ENCODE peak calls at places on chromosomes 6 and 20, in eight cellular contexts. P, T, V, K, E, W, M and G are unnamed samples. For H3K4me1, the result is how much of the 10 kb centered on the place peaks cover.

GRCh38 chr6:156961282-156961892 is 184.2 kb downstream of the ARID1B start:
- DNase-seq in T (no peak), E (no peak), W (no peak), K (no peak), P (no peak), M (no peak), V (no peak), G (no peak)

GRCh38 chr6:27415898-27416297 is 27.3 kb downstream of the ZNF391 start:
- DNase-seq in P (no peak), M (no peak), W (no peak), T (no peak), V (no peak), E (no peak), K (no peak), G (no peak)

GRCh38 chr20:5504061-5504739 is 187.4 kb upstream of the PROKR2 start:
- DNase-seq in E (no peak), P (peak), W (peak), V (peak), T (peak), M (no peak), K (peak), G (peak)

GRCh38 chr6:89216411-89216810 is 747 bp downstream of the GABRR1 start:
- DNase-seq in P (no peak), K (no peak), M (no peak), W (no peak), E (no peak), T (no peak), V (no peak), G (no peak)

GRCh38 chr20:58515240-58516212 is at the start of gene APCDD1L:
- DNase-seq in T (peak), K (no peak), P (no peak), W (peak), E (no peak), V (no peak), M (no peak), G (no peak)

GRCh38 chr6:33672808-33673207 is 38.7 kb downstream of the UQCC2 start:
- DNase-seq in E (peak), T (no peak), V (peak), M (peak), P (peak), K (peak), W (no peak), G (peak)

GRCh38 chr6:44356432-44356950 is 14.0 kb downstream of the SPATS1 start:
- DNase-seq in W (no peak), P (no peak), M (no peak), E (no peak), T (no peak), V (no peak), K (no peak), G (no peak)

GRCh38 chr6:35948725-35949124 is 27.8 kb upstream of the SRPK1 start:
- DNase-seq in K (no peak), E (no peak), V (no peak), W (no peak), M (no peak), T (no peak), P (no peak), G (no peak)

GRCh38 chr20:45041464-45042337 is 59.2 kb downstream of the KCNS1 start:
- DNase-seq in K (peak), W (no peak), M (no peak), P (no peak), E (no peak), T (no peak), V (no peak), G (no peak)

GRCh38 chr6:116022841-116023380 is 37.8 kb downstream of the FRK start:
- DNase-seq in E (no peak), W (no peak), V (no peak), M (no peak), T (no peak), K (no peak), P (no peak), G (no peak)

GRCh38 chr6:89667872-89668556 is 29.5 kb upstream of the LYRM2 start:
- DNase-seq in K (no peak), V (no peak), M (no peak), P (no peak), T (no peak), W (no peak), E (no peak), G (no peak)

GRCh38 chr20:18287546-18287914 is 797 bp upstream of the ZNF133 start:
- DNase-seq in V (no peak), P (peak), W (peak), E (no peak), T (peak), M (no peak), K (no peak), G (no peak)

GRCh38 chr6:118876814-118877213 is 17.1 kb upstream of the ASF1A start:
- DNase-seq in E (no peak), T (no peak), P (no peak), W (no peak), M (no peak), V (no peak), K (no peak), G (no peak)

GRCh38 chr6:83138118-83138722 is 54.8 kb downstream of the PGM3 start:
- DNase-seq in P (no peak), V (no peak), E (no peak), M (no peak), W (no peak), K (no peak), T (no peak), G (no peak)

GRCh38 chr6:130367767-130368166 is 1.9 kb downstream of the TMEM200A start:
- DNase-seq in T (no peak), M (no peak), V (no peak), E (no peak), P (no peak), W (no peak), K (no peak), G (no peak)

GRCh38 chr20:4041748-4042411 is 26.5 kb upstream of the RNF24 start:
- DNase-seq in V (peak), W (peak), E (peak), T (peak), M (peak), P (no peak), K (peak), G (no peak)

GRCh38 chr6:5361371-5361770 is 100.1 kb downstream of the FARS2 start:
- DNase-seq in E (no peak), W (no peak), P (no peak), K (no peak), M (no peak), V (no peak), T (no peak), G (no peak)

GRCh38 chr20:44613575-44613974 is 31.2 kb downstream of the PKIG start:
- DNase-seq in W (no peak), P (no peak), E (no peak), V (no peak), T (no peak), K (no peak), M (no peak), G (no peak)

GRCh38 chr6:53873922-53874321 is 79.1 kb downstream of the LRRC1 start:
- DNase-seq in K (no peak), P (no peak), T (no peak), V (no peak), E (no peak), M (no peak), W (no peak), G (no peak)

GRCh38 chr20:16615199-16615598 is 42.0 kb upstream of the KIF16B start:
- DNase-seq in T (no peak), P (no peak), W (no peak), E (no peak), K (peak), V (peak), M (no peak), G (no peak)

GRCh38 chr20:51326241-51326819 is 216.2 kb downstream of the NFATC2 start:
- DNase-seq in P (no peak), M (peak), E (no peak), W (peak), K (peak), T (no peak), V (peak), G (peak)

GRCh38 chr6:5490495-5491069 is 229.3 kb downstream of the FARS2 start:
- DNase-seq in K (no peak), E (no peak), W (no peak), T (no peak), V (no peak), M (no peak), P (no peak), G (no peak)

GRCh38 chr20:63573739-63574131 is 304 bp downstream of the HELZ2 start:
- DNase-seq in K (no peak), M (no peak), W (no peak), P (no peak), T (no peak), V (no peak), E (no peak), G (no peak)

GRCh38 chr6:150033197-150033771 is 8.0 kb upstream of the RAET1L start:
- DNase-seq in T (no peak), V (no peak), P (no peak), K (no peak), E (no peak), W (no peak), M (no peak), G (no peak)

GRCh38 chr6:128068110-128068460 is 167.2 kb upstream of the THEMIS start:
- DNase-seq in V (no peak), P (peak), E (no peak), T (no peak), M (no peak), K (no peak), W (no peak), G (no peak)

GRCh38 chr20:2236266-2236665 is 59.5 kb upstream of the TGM3 start:
- DNase-seq in P (no peak), T (no peak), M (peak), K (no peak), E (no peak), V (no peak), W (no peak), G (no peak)

GRCh38 chr6:165245287-165245686 is 64.1 kb downstream of the C6orf118 start:
- DNase-seq in V (no peak), K (no peak), M (no peak), E (no peak), P (no peak), W (no peak), T (no peak), G (no peak)

GRCh38 chr6:125918681-125919566 is 37.6 kb upstream of the HINT3 start:
- DNase-seq in V (peak), P (no peak), T (no peak), K (peak), W (peak), E (peak), M (peak), G (no peak)

GRCh38 chr6:163960128-163960527 is 545.6 kb downstream of the QKI start:
- DNase-seq in W (no peak), P (no peak), V (no peak), K (no peak), M (no peak), E (no peak), T (peak), G (no peak)

GRCh38 chr6:89940225-89941027 is 46.2 kb downstream of the GJA10 start:
- DNase-seq in T (no peak), K (peak), P (peak), W (peak), V (peak), M (peak), E (peak), G (peak)

GRCh38 chr6:43926644-43927524 is 156.9 kb downstream of the VEGFA start:
- DNase-seq in K (peak), E (no peak), M (peak), T (peak), P (no peak), V (no peak), W (peak), G (no peak)

GRCh38 chr6:158894192-158894591 is 75.0 kb upstream of the EZR start:
- DNase-seq in P (no peak), W (no peak), V (no peak), M (peak), T (no peak), K (no peak), E (no peak), G (no peak)

GRCh38 chr6:44702292-44702691 is 314.8 kb downstream of the CDC5L start:
- DNase-seq in E (no peak), V (no peak), P (no peak), W (no peak), T (no peak), K (no peak), M (no peak), G (no peak)

GRCh38 chr6:138973481-138974140 is 14.4 kb downstream of the REPS1 start:
- DNase-seq in E (no peak), M (no peak), T (no peak), K (no peak), W (no peak), V (no peak), P (no peak), G (no peak)

GRCh38 chr6:311679-312220 is 19.5 kb downstream of the DUSP22 start:
- DNase-seq in M (no peak), K (no peak), V (no peak), P (peak), W (no peak), T (no peak), E (no peak), G (no peak)

GRCh38 chr6:169292340-169293124 is 38.9 kb upstream of the THBS2 start:
- DNase-seq in P (peak), T (peak), K (peak), M (peak), V (peak), W (peak), E (peak), G (peak)

GRCh38 chr20:47351643-47352331 is 4.7 kb downstream of the ZMYND8 start:
- DNase-seq in W (no peak), K (no peak), P (no peak), V (no peak), M (no peak), T (no peak), E (no peak), G (no peak)

GRCh38 chr20:38805502-38805957 is at the start of gene PPP1R16B:
- DNase-seq in V (peak), T (peak), K (peak), E (peak), M (peak), W (no peak), P (peak), G (no peak)
- TF ChIP-seq POLR2A in V (peak), T (peak), K (peak), E (no peak), M (no peak), W (peak), P (no peak), G (peak)

GRCh38 chr6:1744543-1744942 is 134.8 kb downstream of the FOXC1 start:
- DNase-seq in E (no peak), W (no peak), M (no peak), P (no peak), V (no peak), K (no peak), T (peak), G (no peak)
- H3K27ac ChIP-seq in E (no peak), W (no peak), M (no peak), P (no peak), V (no peak), K (no peak), T (no peak), G (no peak)

DNA sequence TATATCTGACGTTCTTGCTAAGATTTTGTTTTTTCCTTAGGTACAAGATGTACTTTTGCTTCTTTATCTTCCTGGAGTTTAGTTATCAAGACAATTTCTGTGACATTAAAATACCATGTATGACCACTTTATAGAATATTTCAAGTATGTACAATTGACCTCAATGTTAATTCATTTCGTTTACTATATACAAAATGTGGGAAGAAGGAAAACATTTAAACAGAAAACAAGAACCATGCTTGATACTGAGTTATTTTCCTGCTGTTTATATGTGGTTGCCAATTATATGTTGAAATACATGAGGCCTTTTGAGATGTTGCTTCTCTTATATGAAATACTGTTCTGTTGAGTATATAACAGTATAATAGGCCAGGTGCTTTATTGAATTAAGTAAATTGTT is 184.3 kb downstream of the JARID2 start:
- DNase-seq in W (no peak), V (no peak), P (no peak), T (no peak), K (no peak), M (no peak), E (no peak), G (no peak)
- H3K4me1 ChIP-seq in W (under half), V (under half), P (under half), T (half or more), K (under half), M (under half), E (under half), G (under half)

GRCh38 chr6:24720604-24721460 is 1.9 kb upstream of the C6orf62 start:
- DNase-seq in P (peak), E (peak), T (peak), K (peak), V (peak), M (peak), W (peak), G (peak)
- TF ChIP-seq POLR2A in P (peak), E (peak), T (peak), K (peak), V (peak), M (peak), W (peak), G (peak)

GRCh38 chr6:30206152-30206551 is 7.1 kb downstream of the TRIM26 start:
- DNase-seq in W (no peak), P (no peak), V (no peak), K (no peak), T (no peak), M (no peak), E (no peak), G (no peak)

GRCh38 chr6:30206799-30207618 is 6.2 kb downstream of the TRIM26 start:
- DNase-seq in T (no peak), W (peak), P (no peak), V (peak), K (peak), M (no peak), E (peak), G (no peak)

GRCh38 chr6:30211306-30211705 is 1.9 kb downstream of the TRIM26 start:
- DNase-seq in K (no peak), P (no peak), E (no peak), V (no peak), W (no peak), T (no peak), M (no peak), G (no peak)

GRCh38 chr6:30211899-30212298 is 1.3 kb downstream of the TRIM26 start:
- DNase-seq in W (no peak), V (no peak), P (no peak), T (no peak), M (no peak), E (no peak), K (no peak), G (no peak)

DNA sequence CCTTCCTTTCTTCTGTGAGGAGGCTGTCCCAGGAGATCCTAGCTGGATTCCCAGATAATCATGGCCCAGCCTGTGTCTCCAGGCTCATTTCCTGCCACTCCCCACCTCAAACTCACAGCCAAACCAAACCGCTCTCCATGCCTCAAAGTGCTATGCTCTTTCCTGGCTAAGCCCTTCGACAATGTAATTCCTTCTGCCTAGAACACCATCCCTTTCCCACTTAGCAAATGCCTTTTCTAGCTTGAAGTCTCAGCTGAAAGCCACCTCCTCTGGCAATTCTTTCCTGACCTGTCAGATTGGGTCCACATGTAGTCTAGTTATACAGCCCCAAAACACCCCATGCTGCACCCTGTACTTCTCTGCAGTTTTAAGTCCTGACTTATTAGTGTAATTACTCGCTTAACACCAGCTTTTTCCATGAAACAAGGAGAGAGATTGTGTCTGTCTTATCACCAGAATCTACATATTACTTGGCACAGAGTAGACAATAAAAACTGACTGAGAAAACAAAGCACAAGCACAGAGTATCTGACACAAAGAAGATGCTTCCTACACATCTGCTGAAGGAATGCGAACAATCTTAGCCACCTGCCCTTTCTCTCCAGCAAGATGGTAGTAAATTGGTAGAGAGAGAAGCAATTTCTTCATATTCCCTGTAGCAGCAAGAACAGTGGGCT is 5.4 kb downstream of the TRIM26 start:
- DNase-seq in M (no peak), K (no peak), E (no peak), V (no peak), P (no peak), W (no peak), T (no peak), G (no peak)
- H3K27ac ChIP-seq in M (peak), K (peak), E (peak), V (peak), P (peak), W (peak), T (peak), G (peak)